ENCODE peak calls at places on chromosomes 1 and 21, in four cellular contexts. G is IMR-90, F is H1, O is A549. H is an unnamed sample.

GRCh38 chr1:218454700-218455282 is 109.7 kb downstream of the TGFB2 start:
- DNase-seq in G (no peak), F (no peak), O (no peak), H (no peak)

GRCh38 chr1:84505167-84506001 is 802 bp upstream of the SPATA1 start:
- DNase-seq in G (peak), F (no peak), O (no peak), H (peak)

GRCh38 chr1:47788761-47789160 is 208.4 kb downstream of the TRABD2B start:
- DNase-seq in G (no peak), F (no peak), O (no peak), H (no peak)

GRCh38 chr1:2314803-2315710 is 76.3 kb downstream of the MORN1 start:
- DNase-seq in G (peak), F (no peak), O (peak), H (peak)

GRCh38 chr1:23692308-23692871 is 784 bp downstream of the RPL11 start:
- DNase-seq in G (no peak), F (no peak), O (no peak), H (no peak)

GRCh38 chr1:53344921-53345838 is 17.3 kb upstream of the LRP8 start:
- DNase-seq in G (no peak), F (no peak), O (no peak), H (no peak)

GRCh38 chr1:36771222-36771621 is 263.1 kb downstream of the GRIK3 start:
- DNase-seq in G (no peak), F (peak), O (no peak), H (no peak)

GRCh38 chr1:230157409-230158390 is 90.7 kb downstream of the GALNT2 start:
- DNase-seq in G (no peak), F (no peak), O (no peak), H (peak)

GRCh38 chr1:172653015-172653709 is 5.7 kb upstream of the FASLG start:
- DNase-seq in G (peak), F (no peak), O (peak), H (no peak)

GRCh38 chr21:32335601-32336575 is 37.2 kb downstream of the MRAP start:
- DNase-seq in G (peak), F (no peak), O (no peak), H (no peak)

GRCh38 chr1:226097866-226098625 is 35.5 kb downstream of the H3-3A start:
- DNase-seq in G (peak), F (no peak), O (no peak), H (no peak)

GRCh38 chr1:43300661-43301094 is at the start of gene TIE1:
- DNase-seq in G (no peak), F (no peak), O (no peak), H (no peak)

GRCh38 chr1:228410015-228410414 is 3.4 kb upstream of the TRIM11 start:
- DNase-seq in G (peak), F (no peak), O (no peak), H (peak)

GRCh38 chr1:182795563-182796228 is 6.1 kb downstream of the NPL start:
- DNase-seq in G (no peak), F (no peak), O (peak), H (no peak)

GRCh38 chr1:195336718-195337269 is 1271.4 kb downstream of the KCNT2 start:
- DNase-seq in G (no peak), F (no peak), O (no peak), H (no peak)

GRCh38 chr1:50152236-50152635 is 43.5 kb downstream of the ELAVL4 start:
- DNase-seq in G (no peak), F (no peak), O (no peak), H (no peak)

GRCh38 chr1:41528726-41529605 is 44.5 kb upstream of the EDN2 start:
- DNase-seq in G (no peak), F (no peak), O (no peak), H (no peak)

GRCh38 chr1:2344744-2345296 is 46.5 kb downstream of the MORN1 start:
- DNase-seq in G (no peak), F (no peak), O (no peak), H (no peak)

GRCh38 chr1:2505461-2505994 is 20.9 kb downstream of the PANK4 start:
- DNase-seq in G (no peak), F (no peak), O (no peak), H (no peak)

GRCh38 chr1:165828103-165828558 is 717 bp downstream of the UCK2 start:
- DNase-seq in G (peak), F (no peak), O (peak), H (peak)

GRCh38 chr1:19385869-19386591 is 73.9 kb downstream of the SLC66A1 start:
- DNase-seq in G (peak), F (no peak), O (no peak), H (peak)

GRCh38 chr1:87689487-87689886 is 360.8 kb downstream of the LMO4 start:
- DNase-seq in G (no peak), F (no peak), O (no peak), H (no peak)

GRCh38 chr1:226891846-226892533 is 21.6 kb downstream of the PSEN2 start:
- DNase-seq in G (peak), F (no peak), O (no peak), H (no peak)

GRCh38 chr1:22691354-22691753 is 19.3 kb upstream of the EPHB2 start:
- DNase-seq in G (peak), F (no peak), O (no peak), H (no peak)

GRCh38 chr1:160362168-160362941 is 4.5 kb upstream of the NHLH1 start:
- DNase-seq in G (no peak), F (no peak), O (no peak), H (no peak)

GRCh38 chr1:21034725-21035628 is 141.7 kb downstream of the EIF4G3 start:
- DNase-seq in G (no peak), F (no peak), O (no peak), H (no peak)

GRCh38 chr1:21926814-21927530 is 10.1 kb downstream of the HSPG2 start:
- DNase-seq in G (peak), F (no peak), O (no peak), H (no peak)

DNA sequence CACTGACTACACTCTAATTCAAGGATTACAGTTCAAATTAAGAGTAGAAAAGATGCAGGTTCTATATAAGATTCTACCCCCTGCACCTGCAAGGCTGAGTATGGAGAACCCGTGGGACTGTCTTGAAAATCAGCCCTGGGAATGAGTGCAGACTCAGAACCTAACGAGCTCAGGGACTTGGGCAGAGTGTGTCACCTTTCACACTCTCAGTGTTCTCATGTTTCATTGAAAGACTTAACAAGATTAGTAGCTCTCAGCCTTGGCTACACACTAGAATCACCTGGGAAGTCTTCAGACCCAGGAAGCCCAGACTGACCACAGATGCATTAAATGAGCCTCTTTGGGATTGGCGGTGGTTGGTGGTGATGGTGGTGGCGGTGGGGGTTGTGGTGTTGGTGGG is 17.8 kb downstream of the TLR5 start:
- DNase-seq in G (no peak), F (no peak), O (no peak), H (no peak)
- TF ChIP-seq MAFK in G (no peak), F (no peak), O (no peak), H (no peak)

GRCh38 chr21:43337901-43338655 is 88.9 kb downstream of the SIK1 start:
- DNase-seq in G (no peak), F (no peak), O (no peak), H (no peak)

GRCh38 chr21:43340491-43341348 is 86.2 kb downstream of the SIK1 start:
- DNase-seq in G (peak), F (no peak), O (peak), H (no peak)

GRCh38 chr21:43341349-43342163 is 85.4 kb downstream of the SIK1 start:
- DNase-seq in G (peak), F (no peak), O (peak), H (no peak)

GRCh38 chr21:43338951-43339350 is 88.0 kb downstream of the SIK1 start:
- DNase-seq in G (no peak), F (no peak), O (no peak), H (no peak)

DNA sequence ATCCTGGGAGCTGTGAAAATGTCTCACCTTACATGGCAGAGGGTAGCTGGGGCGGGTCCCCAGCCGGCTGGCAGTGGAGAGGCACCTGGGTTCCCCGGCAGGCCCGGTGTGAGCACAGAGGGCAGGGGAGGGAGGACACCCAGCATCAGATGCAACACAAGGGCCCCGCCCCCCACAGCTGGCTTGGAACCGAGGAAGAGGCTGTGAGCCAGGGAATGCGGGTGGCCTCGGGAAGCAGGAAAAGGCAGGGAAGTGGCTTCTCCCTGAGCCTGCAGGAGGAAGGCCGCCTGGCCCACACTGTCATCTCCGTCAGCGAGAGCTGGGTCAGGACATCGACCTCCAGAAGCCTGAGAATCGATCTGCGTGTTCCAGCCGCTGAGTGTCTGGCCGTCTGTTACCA is 87.3 kb downstream of the SIK1 start:
- DNase-seq in G (no peak), F (no peak), O (peak), H (no peak)
- TF ChIP-seq MAFK in G (no peak), F (no peak), O (no peak), H (no peak)

DNA sequence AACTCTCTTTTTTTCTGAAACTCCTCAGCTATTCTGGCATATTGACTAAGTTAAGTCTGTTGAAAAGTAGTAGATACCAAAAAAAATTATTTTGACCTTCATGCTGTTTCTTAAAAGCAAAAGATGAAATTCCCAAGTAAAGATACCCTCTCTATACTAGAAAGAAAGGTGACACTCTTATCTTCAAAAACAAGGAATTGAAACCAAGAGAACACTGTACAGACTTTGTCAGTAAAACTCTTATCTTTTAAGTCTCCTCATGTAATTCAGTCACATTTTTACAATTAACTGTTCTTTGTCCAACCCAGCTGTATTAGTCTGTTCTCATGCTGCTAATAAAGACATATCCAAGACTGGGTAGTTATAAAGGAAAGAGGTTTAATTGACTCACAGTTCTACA is 496.2 kb downstream of the LTN1 start:
- DNase-seq in G (no peak), F (no peak), O (no peak), H (no peak)
- TF ChIP-seq MAFK in G (no peak), F (no peak), O (no peak), H (no peak)

DNA sequence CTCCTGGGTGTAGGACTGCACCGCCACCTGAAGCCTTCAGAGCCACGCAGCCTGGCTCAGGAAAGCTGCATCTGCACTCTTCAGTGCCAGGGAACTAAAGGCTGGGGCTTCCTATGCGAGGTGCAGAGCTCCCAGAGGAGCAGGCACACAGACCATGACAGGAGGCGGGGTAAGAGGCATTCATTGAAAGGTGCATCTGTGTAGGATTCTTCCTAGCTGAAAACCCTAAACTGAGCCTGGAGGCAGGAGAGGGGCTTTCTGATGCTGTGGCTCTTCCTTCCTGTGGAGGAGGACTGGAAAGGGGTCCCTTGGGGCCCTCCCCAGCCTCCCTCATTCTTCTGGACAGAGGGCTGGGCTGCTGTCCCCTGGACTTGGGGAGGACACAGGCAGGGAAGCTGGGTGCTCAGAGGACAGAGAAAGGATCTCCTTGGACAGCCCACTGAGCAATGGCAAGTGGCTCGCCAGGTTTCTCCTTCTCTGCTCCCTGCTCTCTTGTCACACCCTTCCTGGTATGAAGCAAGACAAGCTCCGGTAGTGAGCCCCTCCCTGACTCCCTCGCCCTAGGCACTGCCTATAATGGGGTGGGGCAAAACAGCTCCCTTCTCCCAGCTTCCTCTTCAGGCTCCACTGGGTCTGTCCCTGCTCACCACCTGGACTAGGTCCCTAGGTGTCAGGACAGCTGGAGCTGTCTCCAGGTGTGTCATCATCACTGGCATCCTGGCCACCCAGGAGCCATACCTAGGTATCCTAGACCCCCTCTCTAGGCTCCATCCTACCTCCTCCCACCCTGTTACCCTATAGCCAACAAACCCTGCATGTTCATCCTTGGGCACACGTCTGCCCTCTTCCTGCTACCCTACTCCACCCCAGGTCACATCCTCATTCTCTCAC is 20.0 kb downstream of the S100A6 start:
- DNase-seq in G (no peak), F (no peak), O (peak), H (no peak)
- TF ChIP-seq MAFK in G (no peak), F (no peak), O (no peak), H (no peak)

GRCh38 chr1:231355171-231355570 is 17.1 kb downstream of the SPRTN start:
- DNase-seq in G (peak), F (no peak), O (no peak), H (no peak)

GRCh38 chr1:231359113-231359512 is 21.0 kb downstream of the SPRTN start:
- DNase-seq in G (peak), F (no peak), O (peak), H (no peak)

GRCh38 chr1:231354330-231355020 is 16.4 kb downstream of the SPRTN start:
- DNase-seq in G (peak), F (no peak), O (no peak), H (no peak)

GRCh38 chr1:231357187-231357772 is 19.2 kb downstream of the SPRTN start:
- DNase-seq in G (no peak), F (no peak), O (no peak), H (no peak)

GRCh38 chr1:231357831-231358354 is 19.8 kb downstream of the SPRTN start:
- DNase-seq in G (peak), F (no peak), O (peak), H (peak)
- TF ChIP-seq MAFK in G (no peak), F (no peak), O (no peak), H (no peak)

GRCh38 chr1:9736241-9736640 is 84.7 kb downstream of the PIK3CD start:
- DNase-seq in G (no peak), F (no peak), O (no peak), H (no peak)

GRCh38 chr1:9733160-9733789 is 81.7 kb downstream of the PIK3CD start:
- DNase-seq in G (no peak), F (no peak), O (no peak), H (no peak)

GRCh38 chr1:9735800-9736199 is 84.3 kb downstream of the PIK3CD start:
- DNase-seq in G (no peak), F (no peak), O (no peak), H (no peak)

GRCh38 chr1:9737716-9738115 is 86.0 kb downstream of the CLSTN1 start:
- DNase-seq in G (no peak), F (no peak), O (no peak), H (no peak)

DNA sequence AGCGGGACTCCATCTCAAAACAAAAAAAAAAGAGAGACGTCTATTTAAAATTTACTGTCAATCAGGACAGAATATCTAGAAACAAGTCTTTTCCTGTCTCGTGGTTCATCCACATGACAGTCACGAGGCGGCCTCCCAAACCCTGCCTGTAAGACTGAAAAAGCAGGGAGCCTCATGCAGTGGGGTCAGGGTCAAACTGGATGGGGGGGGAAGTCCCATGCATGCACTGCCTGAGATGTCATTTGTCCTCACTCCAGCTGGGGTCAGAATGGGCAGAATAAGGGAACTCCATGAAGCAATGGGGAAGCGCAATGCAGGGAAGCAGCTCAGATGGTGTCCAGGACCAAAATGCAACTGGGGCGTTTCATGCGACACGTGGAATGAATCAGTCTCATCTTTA is 85.5 kb downstream of the PIK3CD start:
- DNase-seq in G (no peak), F (no peak), O (no peak), H (no peak)
- TF ChIP-seq MAFK in G (no peak), F (no peak), O (no peak), H (no peak)

GRCh38 chr1:117642963-117643362 is 37.1 kb downstream of the TENT5C start:
- DNase-seq in G (no peak), F (no peak), O (no peak), H (no peak)
- TF ChIP-seq MAFK in G (no peak), F (no peak), O (no peak), H (no peak)

DNA sequence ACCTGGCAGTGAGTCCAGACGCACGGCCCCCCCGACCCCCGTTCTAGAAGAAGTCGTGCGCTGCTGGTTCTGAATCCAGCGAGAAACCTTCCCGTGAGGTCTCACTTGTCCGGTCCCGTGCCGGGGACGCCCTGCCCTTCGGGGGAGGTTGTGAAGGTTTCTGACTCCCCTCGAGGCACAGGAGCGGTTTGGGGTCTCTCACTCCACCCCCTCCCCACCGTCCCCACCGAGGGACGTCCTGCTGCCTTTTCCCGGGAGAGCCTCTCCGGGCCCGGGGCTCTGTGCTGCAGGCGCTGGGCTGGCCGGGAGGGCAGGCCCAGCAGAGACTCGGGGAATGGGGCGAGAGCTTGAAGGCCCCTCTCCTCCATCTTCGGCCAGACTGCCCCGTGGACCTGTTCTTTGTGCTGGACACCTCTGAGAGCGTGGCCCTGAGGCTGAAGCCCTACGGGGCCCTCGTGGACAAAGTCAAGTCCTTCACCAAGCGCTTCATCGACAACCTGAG is 737 bp downstream of the COL6A1 start:
- DNase-seq in G (no peak), F (no peak), O (no peak), H (no peak)
- TF ChIP-seq MAFK in G (no peak), F (no peak), O (no peak), H (no peak)